ENCODE peak calls at places on chromosomes 12 and 14, in ten cellular contexts. B is RWPE1; J is AG09319; S is NCI-H1092 treated with DMSO at 0.1 percent for 48 hours; T is Calu3; X is hippocampal formation; Z is cerebellar cortex; H is stimulated activated CD8-positive, alpha-beta memory T cell treated with anti-CD3 and anti-CD28 coated beads, Interleukin-12 subunit alpha, Interleukin-12 subunit beta, amount 100 ng/mL, for 4 hours; F is HCEC 1CT; V is heart right ventricle. N is an unnamed sample.

GRCh38 chr12:8742501-8742900 is 44.7 kb downstream of the RIMKLB start:
- DNase-seq in B (peak), J (peak), S (no peak), T (peak), X (no peak), Z (no peak), H (no peak), F (peak), V (no peak), N (no peak)

GRCh38 chr14:68528031-68528687 is 264.7 kb downstream of the ZFP36L1 start:
- DNase-seq in B (no peak), J (no peak), S (no peak), T (no peak), X (no peak), Z (no peak), H (no peak), F (no peak), V (no peak), N (no peak)

GRCh38 chr12:120468846-120469449 is 600 bp downstream of the SRSF9 start:
- DNase-seq in B (peak), J (no peak), S (peak), T (peak), X (no peak), Z (peak), H (peak), F (peak), V (peak), N (no peak)

GRCh38 chr12:6871052-6871957 is 1.8 kb downstream of the SPSB2 start:
- DNase-seq in B (peak), J (no peak), S (no peak), T (peak), X (no peak), Z (peak), H (no peak), F (peak), V (no peak), N (no peak)

GRCh38 chr14:52860910-52861309 is 69.5 kb upstream of the GNPNAT1 start:
- DNase-seq in B (no peak), J (no peak), S (no peak), T (no peak), X (no peak), Z (no peak), H (no peak), F (no peak), V (no peak), N (no peak)

GRCh38 chr12:67595365-67595764 is 53.2 kb upstream of the DYRK2 start:
- DNase-seq in B (no peak), J (no peak), S (no peak), T (no peak), X (no peak), Z (no peak), H (no peak), F (no peak), V (no peak), N (no peak)

GRCh38 chr14:51006781-51007211 is 62.5 kb upstream of the PYGL start:
- DNase-seq in B (peak), J (peak), S (peak), T (no peak), X (peak), Z (peak), H (no peak), F (peak), V (no peak), N (peak)

GRCh38 chr12:56998981-56999380 is 7.4 kb downstream of the ZBTB39 start:
- DNase-seq in B (no peak), J (no peak), S (no peak), T (no peak), X (no peak), Z (no peak), H (no peak), F (no peak), V (no peak), N (no peak)

GRCh38 chr14:54046250-54046649 is 89.6 kb upstream of the BMP4 start:
- DNase-seq in B (no peak), J (no peak), S (no peak), T (no peak), X (no peak), Z (no peak), H (no peak), F (no peak), V (no peak), N (no peak)